ENCODE peak calls at places on chromosomes 5 and 9, in six cellular contexts. One of them, this sample, is unnamed.

GRCh38 chr5:174311531-174312269 is 266.2 kb downstream of the NSG2 start:
- DNase-seq in hypothalamus: peak; percentile 52
- DNase-seq in NCI-H1092: peak; percentile 27
- DNase-seq in mesendoderm: peak; percentile 80
- DNase-seq in stimulated activated CD8-positive, alpha-beta memory T cell treated with anti-CD3 and anti-CD28 coated beads, Interleukin-2, amount 100 ng/mL, for 1 hour: peak; percentile 33
- DNase-seq in HT-29: peak; percentile 43
- DNase-seq in this sample: peak; percentile 85

GRCh38 chr5:34897646-34898045 is 17.7 kb downstream of the RAD1 start:
- DNase-seq in mesendoderm: no peak
- DNase-seq in hypothalamus: no peak
- DNase-seq in HT-29: no peak
- DNase-seq in stimulated activated CD8-positive, alpha-beta memory T cell treated with anti-CD3 and anti-CD28 coated beads, Interleukin-2, amount 100 ng/mL, for 1 hour: no peak
- DNase-seq in NCI-H1092: no peak
- DNase-seq in this sample: no peak

GRCh38 chr5:155952486-155953105 is 374.4 kb upstream of the SGCD start:
- DNase-seq in hypothalamus: no peak
- DNase-seq in stimulated activated CD8-positive, alpha-beta memory T cell treated with anti-CD3 and anti-CD28 coated beads, Interleukin-2, amount 100 ng/mL, for 1 hour: no peak
- DNase-seq in NCI-H1092: no peak
- DNase-seq in mesendoderm: peak; percentile 39
- DNase-seq in HT-29: no peak
- DNase-seq in this sample: no peak

GRCh38 chr5:72018158-72018803 is 89.0 kb upstream of the MAP1B start:
- DNase-seq in NCI-H1092: no peak
- DNase-seq in HT-29: peak; percentile 85
- DNase-seq in stimulated activated CD8-positive, alpha-beta memory T cell treated with anti-CD3 and anti-CD28 coated beads, Interleukin-2, amount 100 ng/mL, for 1 hour: peak; percentile 11
- DNase-seq in hypothalamus: no peak
- DNase-seq in mesendoderm: peak; percentile 78
- DNase-seq in this sample: no peak

GRCh38 chr9:126057461-126057860 is 269.2 kb upstream of the MVB12B start:
- DNase-seq in stimulated activated CD8-positive, alpha-beta memory T cell treated with anti-CD3 and anti-CD28 coated beads, Interleukin-2, amount 100 ng/mL, for 1 hour: no peak
- DNase-seq in NCI-H1092: peak; percentile 77
- DNase-seq in HT-29: no peak
- DNase-seq in mesendoderm: no peak
- DNase-seq in hypothalamus: no peak
- DNase-seq in this sample: no peak

GRCh38 chr5:96903300-96903699 is 27.0 kb downstream of the ERAP2 start:
- DNase-seq in NCI-H1092: no peak
- DNase-seq in mesendoderm: no peak
- DNase-seq in HT-29: no peak
- DNase-seq in stimulated activated CD8-positive, alpha-beta memory T cell treated with anti-CD3 and anti-CD28 coated beads, Interleukin-2, amount 100 ng/mL, for 1 hour: no peak
- DNase-seq in hypothalamus: no peak
- DNase-seq in this sample: no peak

GRCh38 chr9:105636331-105636730 is 25.9 kb upstream of the TAL2 start:
- DNase-seq in hypothalamus: no peak
- DNase-seq in stimulated activated CD8-positive, alpha-beta memory T cell treated with anti-CD3 and anti-CD28 coated beads, Interleukin-2, amount 100 ng/mL, for 1 hour: no peak
- DNase-seq in mesendoderm: no peak
- DNase-seq in HT-29: no peak
- DNase-seq in NCI-H1092: no peak
- DNase-seq in this sample: no peak

GRCh38 chr5:127296321-127296720 is 5.7 kb downstream of the MEGF10 start:
- DNase-seq in mesendoderm: no peak
- DNase-seq in stimulated activated CD8-positive, alpha-beta memory T cell treated with anti-CD3 and anti-CD28 coated beads, Interleukin-2, amount 100 ng/mL, for 1 hour: no peak
- DNase-seq in NCI-H1092: no peak
- DNase-seq in hypothalamus: no peak
- DNase-seq in HT-29: no peak
- DNase-seq in this sample: no peak

GRCh38 chr9:133572821-133573361 is 36.3 kb downstream of the FAM163B start:
- DNase-seq in stimulated activated CD8-positive, alpha-beta memory T cell treated with anti-CD3 and anti-CD28 coated beads, Interleukin-2, amount 100 ng/mL, for 1 hour: no peak
- DNase-seq in mesendoderm: no peak
- DNase-seq in NCI-H1092: peak; percentile 80
- DNase-seq in hypothalamus: peak; percentile 14
- DNase-seq in HT-29: no peak
- DNase-seq in this sample: peak; percentile 81

GRCh38 chr9:95204710-95205109 is 112.8 kb downstream of the FANCC start:
- DNase-seq in stimulated activated CD8-positive, alpha-beta memory T cell treated with anti-CD3 and anti-CD28 coated beads, Interleukin-2, amount 100 ng/mL, for 1 hour: no peak
- DNase-seq in hypothalamus: no peak
- DNase-seq in NCI-H1092: no peak
- DNase-seq in mesendoderm: no peak
- DNase-seq in HT-29: no peak
- DNase-seq in this sample: no peak

GRCh38 chr5:39661026-39661779 is 236.4 kb upstream of the DAB2 start:
- DNase-seq in mesendoderm: peak; percentile 54
- DNase-seq in hypothalamus: no peak
- DNase-seq in NCI-H1092: no peak
- DNase-seq in stimulated activated CD8-positive, alpha-beta memory T cell treated with anti-CD3 and anti-CD28 coated beads, Interleukin-2, amount 100 ng/mL, for 1 hour: no peak
- DNase-seq in HT-29: no peak
- DNase-seq in this sample: no peak

GRCh38 chr9:91285729-91286353 is 75.9 kb downstream of the AUH start:
- DNase-seq in NCI-H1092: no peak
- DNase-seq in stimulated activated CD8-positive, alpha-beta memory T cell treated with anti-CD3 and anti-CD28 coated beads, Interleukin-2, amount 100 ng/mL, for 1 hour: no peak
- DNase-seq in HT-29: peak; percentile 23
- DNase-seq in hypothalamus: no peak
- DNase-seq in mesendoderm: no peak
- DNase-seq in this sample: no peak

GRCh38 chr5:141223112-141223783 is at the start of gene PCDHB14:
- DNase-seq in HT-29: peak; percentile 52
- DNase-seq in mesendoderm: peak; percentile 86
- DNase-seq in stimulated activated CD8-positive, alpha-beta memory T cell treated with anti-CD3 and anti-CD28 coated beads, Interleukin-2, amount 100 ng/mL, for 1 hour: no peak
- DNase-seq in NCI-H1092: peak; percentile 47
- DNase-seq in hypothalamus: no peak
- DNase-seq in this sample: no peak

GRCh38 chr9:106120096-106120495 is 425.8 kb downstream of the TMEM38B start:
- DNase-seq in HT-29: no peak
- DNase-seq in NCI-H1092: no peak
- DNase-seq in hypothalamus: no peak
- DNase-seq in stimulated activated CD8-positive, alpha-beta memory T cell treated with anti-CD3 and anti-CD28 coated beads, Interleukin-2, amount 100 ng/mL, for 1 hour: no peak
- DNase-seq in mesendoderm: no peak
- DNase-seq in this sample: peak; percentile 53

GRCh38 chr5:10421841-10422691 is 19.6 kb upstream of the ROPN1L start:
- DNase-seq in stimulated activated CD8-positive, alpha-beta memory T cell treated with anti-CD3 and anti-CD28 coated beads, Interleukin-2, amount 100 ng/mL, for 1 hour: no peak
- DNase-seq in hypothalamus: no peak
- DNase-seq in HT-29: no peak
- DNase-seq in NCI-H1092: no peak
- DNase-seq in mesendoderm: peak; percentile 26
- DNase-seq in this sample: no peak

GRCh38 chr9:137064027-137064879 is 6.1 kb downstream of the SAPCD2 start:
- DNase-seq in hypothalamus: peak; percentile 16
- DNase-seq in NCI-H1092: peak; percentile 10
- DNase-seq in HT-29: peak; percentile 67
- DNase-seq in stimulated activated CD8-positive, alpha-beta memory T cell treated with anti-CD3 and anti-CD28 coated beads, Interleukin-2, amount 100 ng/mL, for 1 hour: peak; percentile 23
- DNase-seq in mesendoderm: no peak
- DNase-seq in this sample: peak; percentile 90

GRCh38 chr9:96621619-96622018 is 2.0 kb upstream of the CDC14B start:
- DNase-seq in mesendoderm: peak; percentile 52
- DNase-seq in hypothalamus: no peak
- DNase-seq in HT-29: no peak
- DNase-seq in stimulated activated CD8-positive, alpha-beta memory T cell treated with anti-CD3 and anti-CD28 coated beads, Interleukin-2, amount 100 ng/mL, for 1 hour: no peak
- DNase-seq in NCI-H1092: no peak
- DNase-seq in this sample: no peak

GRCh38 chr5:33968133-33969005 is 16.1 kb downstream of the SLC45A2 start:
- DNase-seq in hypothalamus: no peak
- DNase-seq in stimulated activated CD8-positive, alpha-beta memory T cell treated with anti-CD3 and anti-CD28 coated beads, Interleukin-2, amount 100 ng/mL, for 1 hour: no peak
- DNase-seq in HT-29: no peak
- DNase-seq in NCI-H1092: no peak
- DNase-seq in mesendoderm: peak; percentile 8
- DNase-seq in this sample: no peak

GRCh38 chr9:128470560-128470959 is 14.8 kb downstream of the ODF2 start:
- DNase-seq in hypothalamus: no peak
- DNase-seq in stimulated activated CD8-positive, alpha-beta memory T cell treated with anti-CD3 and anti-CD28 coated beads, Interleukin-2, amount 100 ng/mL, for 1 hour: no peak
- DNase-seq in mesendoderm: no peak
- DNase-seq in NCI-H1092: no peak
- DNase-seq in HT-29: no peak
- DNase-seq in this sample: peak; percentile 19

GRCh38 chr5:158609328-158609727 is 490.4 kb downstream of the EBF1 start:
- DNase-seq in hypothalamus: no peak
- DNase-seq in NCI-H1092: no peak
- DNase-seq in stimulated activated CD8-positive, alpha-beta memory T cell treated with anti-CD3 and anti-CD28 coated beads, Interleukin-2, amount 100 ng/mL, for 1 hour: no peak
- DNase-seq in HT-29: no peak
- DNase-seq in mesendoderm: no peak
- DNase-seq in this sample: no peak

GRCh38 chr5:38670878-38671277 is 114.4 kb upstream of the LIFR start:
- DNase-seq in hypothalamus: no peak
- DNase-seq in stimulated activated CD8-positive, alpha-beta memory T cell treated with anti-CD3 and anti-CD28 coated beads, Interleukin-2, amount 100 ng/mL, for 1 hour: no peak
- DNase-seq in mesendoderm: no peak
- DNase-seq in HT-29: no peak
- DNase-seq in NCI-H1092: no peak
- DNase-seq in this sample: no peak

GRCh38 chr9:128927731-128928411 is 7.1 kb downstream of the PHYHD1 start:
- DNase-seq in NCI-H1092: peak; percentile 30
- DNase-seq in HT-29: peak; percentile 75
- DNase-seq in hypothalamus: no peak
- DNase-seq in stimulated activated CD8-positive, alpha-beta memory T cell treated with anti-CD3 and anti-CD28 coated beads, Interleukin-2, amount 100 ng/mL, for 1 hour: peak; percentile 21
- DNase-seq in mesendoderm: peak; percentile 80
- DNase-seq in this sample: peak; percentile 61

GRCh38 chr5:101424530-101425175 is 521.6 kb upstream of the ST8SIA4 start:
- DNase-seq in stimulated activated CD8-positive, alpha-beta memory T cell treated with anti-CD3 and anti-CD28 coated beads, Interleukin-2, amount 100 ng/mL, for 1 hour: no peak
- DNase-seq in hypothalamus: no peak
- DNase-seq in HT-29: no peak
- DNase-seq in mesendoderm: no peak
- DNase-seq in NCI-H1092: no peak
- DNase-seq in this sample: no peak

GRCh38 chr5:142924135-142924883 is 154.1 kb downstream of the ARHGAP26 start:
- DNase-seq in NCI-H1092: no peak
- DNase-seq in stimulated activated CD8-positive, alpha-beta memory T cell treated with anti-CD3 and anti-CD28 coated beads, Interleukin-2, amount 100 ng/mL, for 1 hour: no peak
- DNase-seq in hypothalamus: no peak
- DNase-seq in mesendoderm: no peak
- DNase-seq in HT-29: no peak
- DNase-seq in this sample: no peak

GRCh38 chr5:166722939-166723338 is 1568.5 kb upstream of the WWC1 start:
- DNase-seq in HT-29: no peak
- DNase-seq in mesendoderm: peak; percentile 62
- DNase-seq in hypothalamus: no peak
- DNase-seq in stimulated activated CD8-positive, alpha-beta memory T cell treated with anti-CD3 and anti-CD28 coated beads, Interleukin-2, amount 100 ng/mL, for 1 hour: no peak
- DNase-seq in NCI-H1092: no peak
- DNase-seq in this sample: no peak

GRCh38 chr5:119290161-119290569 is 65.7 kb upstream of the TNFAIP8 start:
- DNase-seq in stimulated activated CD8-positive, alpha-beta memory T cell treated with anti-CD3 and anti-CD28 coated beads, Interleukin-2, amount 100 ng/mL, for 1 hour: no peak
- DNase-seq in mesendoderm: no peak
- DNase-seq in NCI-H1092: no peak
- DNase-seq in HT-29: no peak
- DNase-seq in hypothalamus: no peak
- DNase-seq in this sample: no peak

GRCh38 chr5:40486437-40487270 is 193.1 kb upstream of the PTGER4 start:
- DNase-seq in HT-29: no peak
- DNase-seq in stimulated activated CD8-positive, alpha-beta memory T cell treated with anti-CD3 and anti-CD28 coated beads, Interleukin-2, amount 100 ng/mL, for 1 hour: peak; percentile 8
- DNase-seq in mesendoderm: no peak
- DNase-seq in hypothalamus: no peak
- DNase-seq in NCI-H1092: no peak
- DNase-seq in this sample: no peak